ENCODE peak calls at places on chromosomes 11 and 22, in seven cellular contexts. One of them, this sample, is unnamed.

GRCh38 chr11:57597971-57598830 is 716 bp downstream of the SERPING1 start:
- DNase-seq in HCT116: no peak
- DNase-seq in neuronal stem cell: peak; percentile 97
- DNase-seq in SK-N-SH: peak; percentile 90
- DNase-seq in nephron progenitor cell: peak; percentile 91
- DNase-seq in AG09309: no peak
- DNase-seq in fibroblast of lung: peak; percentile 78
- DNase-seq in this sample: no peak

GRCh38 chr11:125505518-125505917 is 9.5 kb upstream of the FEZ1 start:
- DNase-seq in HCT116: no peak
- DNase-seq in neuronal stem cell: no peak
- DNase-seq in SK-N-SH: no peak
- DNase-seq in nephron progenitor cell: no peak
- DNase-seq in AG09309: no peak
- DNase-seq in fibroblast of lung: no peak
- DNase-seq in this sample: no peak

GRCh38 chr22:22576244-22576988 is 17.4 kb upstream of the PRAME start:
- DNase-seq in HCT116: peak; percentile 29
- DNase-seq in neuronal stem cell: peak; percentile 43
- DNase-seq in SK-N-SH: peak; percentile 79
- DNase-seq in nephron progenitor cell: peak; percentile 80
- DNase-seq in AG09309: no peak
- DNase-seq in fibroblast of lung: peak; percentile 43
- DNase-seq in this sample: no peak

GRCh38 chr11:40188848-40189247 is 1270.6 kb downstream of the LRRC4C start:
- DNase-seq in HCT116: no peak
- DNase-seq in neuronal stem cell: no peak
- DNase-seq in SK-N-SH: no peak
- DNase-seq in nephron progenitor cell: no peak
- DNase-seq in AG09309: no peak
- DNase-seq in fibroblast of lung: no peak
- DNase-seq in this sample: no peak

GRCh38 chr11:111764621-111765020 is 1.6 kb downstream of the PPP2R1B start:
- DNase-seq in HCT116: no peak
- DNase-seq in neuronal stem cell: no peak
- DNase-seq in SK-N-SH: no peak
- DNase-seq in nephron progenitor cell: no peak
- DNase-seq in AG09309: peak; percentile 31
- DNase-seq in fibroblast of lung: peak; percentile 40
- DNase-seq in this sample: no peak

GRCh38 chr11:57798905-57799559 is 37.4 kb downstream of the CTNND1 start:
- DNase-seq in HCT116: peak; percentile 94
- DNase-seq in neuronal stem cell: no peak
- DNase-seq in SK-N-SH: no peak
- DNase-seq in nephron progenitor cell: no peak
- DNase-seq in AG09309: peak; percentile 71
- DNase-seq in fibroblast of lung: peak; percentile 51
- DNase-seq in this sample: no peak

GRCh38 chr11:8247312-8247711 is 16.4 kb downstream of the LMO1 start:
- DNase-seq in HCT116: no peak
- DNase-seq in neuronal stem cell: no peak
- DNase-seq in SK-N-SH: no peak
- DNase-seq in nephron progenitor cell: no peak
- DNase-seq in AG09309: no peak
- DNase-seq in fibroblast of lung: no peak
- DNase-seq in this sample: no peak

GRCh38 chr11:36628765-36629199 is 30.7 kb upstream of the RAG2 start:
- DNase-seq in HCT116: no peak
- DNase-seq in neuronal stem cell: no peak
- DNase-seq in SK-N-SH: peak; percentile 58
- DNase-seq in nephron progenitor cell: no peak
- DNase-seq in AG09309: no peak
- DNase-seq in fibroblast of lung: no peak
- DNase-seq in this sample: no peak

GRCh38 chr11:133964356-133964755 is 7.6 kb upstream of the IGSF9B start:
- DNase-seq in HCT116: no peak
- DNase-seq in neuronal stem cell: no peak
- DNase-seq in SK-N-SH: no peak
- DNase-seq in nephron progenitor cell: no peak
- DNase-seq in AG09309: no peak
- DNase-seq in fibroblast of lung: no peak
- DNase-seq in this sample: no peak

GRCh38 chr22:36162127-36163034 is 1.8 kb upstream of the APOL3 start:
- DNase-seq in HCT116: no peak
- DNase-seq in neuronal stem cell: no peak
- DNase-seq in SK-N-SH: no peak
- DNase-seq in nephron progenitor cell: no peak
- DNase-seq in AG09309: no peak
- DNase-seq in fibroblast of lung: no peak
- DNase-seq in this sample: no peak

GRCh38 chr11:116742104-116742503 is 30.7 kb downstream of the BUD13 start:
- DNase-seq in HCT116: no peak
- DNase-seq in neuronal stem cell: no peak
- DNase-seq in SK-N-SH: no peak
- DNase-seq in nephron progenitor cell: no peak
- DNase-seq in AG09309: no peak
- DNase-seq in fibroblast of lung: no peak
- DNase-seq in this sample: no peak

GRCh38 chr22:38176170-38176741 is 5.4 kb downstream of the PLA2G6 start:
- DNase-seq in HCT116: no peak
- DNase-seq in neuronal stem cell: no peak
- DNase-seq in SK-N-SH: no peak
- DNase-seq in nephron progenitor cell: no peak
- DNase-seq in AG09309: peak; percentile 60
- DNase-seq in fibroblast of lung: peak; percentile 75
- DNase-seq in this sample: peak; percentile 91

GRCh38 chr11:59755701-59756495 is 722 bp downstream of the STX3 start:
- DNase-seq in HCT116: peak; percentile 27
- DNase-seq in neuronal stem cell: peak; percentile 51
- DNase-seq in SK-N-SH: peak; percentile 62
- DNase-seq in nephron progenitor cell: peak; percentile 52
- DNase-seq in AG09309: peak; percentile 11
- DNase-seq in fibroblast of lung: peak; percentile 77
- DNase-seq in this sample: peak; percentile 61

GRCh38 chr22:49404020-49404419 is 423.7 kb downstream of the BRD1 start:
- DNase-seq in HCT116: no peak
- DNase-seq in neuronal stem cell: no peak
- DNase-seq in SK-N-SH: no peak
- DNase-seq in nephron progenitor cell: no peak
- DNase-seq in AG09309: no peak
- DNase-seq in fibroblast of lung: no peak
- DNase-seq in this sample: no peak

GRCh38 chr22:19110064-19110458 is 12.2 kb downstream of the DGCR2 start:
- DNase-seq in HCT116: no peak
- DNase-seq in neuronal stem cell: no peak
- DNase-seq in SK-N-SH: no peak
- DNase-seq in nephron progenitor cell: no peak
- DNase-seq in AG09309: no peak
- DNase-seq in fibroblast of lung: no peak
- DNase-seq in this sample: no peak

GRCh38 chr11:13357232-13357631 is 79.6 kb downstream of the BMAL1 start:
- DNase-seq in HCT116: no peak
- DNase-seq in neuronal stem cell: no peak
- DNase-seq in SK-N-SH: no peak
- DNase-seq in nephron progenitor cell: no peak
- DNase-seq in AG09309: no peak
- DNase-seq in fibroblast of lung: no peak
- DNase-seq in this sample: no peak

GRCh38 chr11:76627541-76628082 is 42.9 kb downstream of the LRRC32 start:
- DNase-seq in HCT116: no peak
- DNase-seq in neuronal stem cell: no peak
- DNase-seq in SK-N-SH: no peak
- DNase-seq in nephron progenitor cell: no peak
- DNase-seq in AG09309: no peak
- DNase-seq in fibroblast of lung: no peak
- DNase-seq in this sample: no peak

GRCh38 chr11:8233691-8234424 is 29.8 kb downstream of the LMO1 start:
- DNase-seq in HCT116: no peak
- DNase-seq in neuronal stem cell: no peak
- DNase-seq in SK-N-SH: peak; percentile 78
- DNase-seq in nephron progenitor cell: no peak
- DNase-seq in AG09309: no peak
- DNase-seq in fibroblast of lung: no peak
- DNase-seq in this sample: peak; percentile 53

GRCh38 chr11:12086271-12087074 is 23.9 kb upstream of the MICAL2 start:
- DNase-seq in HCT116: peak; percentile 63
- DNase-seq in neuronal stem cell: no peak
- DNase-seq in SK-N-SH: no peak
- DNase-seq in nephron progenitor cell: no peak
- DNase-seq in AG09309: peak; percentile 95
- DNase-seq in fibroblast of lung: peak; percentile 95
- DNase-seq in this sample: peak; percentile 82

GRCh38 chr22:37329239-37330140 is 47.2 kb downstream of the CYTH4 start:
- DNase-seq in HCT116: no peak
- DNase-seq in neuronal stem cell: no peak
- DNase-seq in SK-N-SH: no peak
- DNase-seq in nephron progenitor cell: no peak
- DNase-seq in AG09309: no peak
- DNase-seq in fibroblast of lung: peak; percentile 50
- DNase-seq in this sample: no peak

GRCh38 chr11:94028436-94028835 is 7.3 kb downstream of the HEPHL1 start:
- DNase-seq in HCT116: no peak
- DNase-seq in neuronal stem cell: no peak
- DNase-seq in SK-N-SH: no peak
- DNase-seq in nephron progenitor cell: no peak
- DNase-seq in AG09309: peak; percentile 52
- DNase-seq in fibroblast of lung: peak; percentile 25
- DNase-seq in this sample: no peak

GRCh38 chr11:74783241-74783871 is 34.7 kb downstream of the RNF169 start:
- DNase-seq in HCT116: peak; percentile 8
- DNase-seq in neuronal stem cell: no peak
- DNase-seq in SK-N-SH: no peak
- DNase-seq in nephron progenitor cell: no peak
- DNase-seq in AG09309: peak; percentile 35
- DNase-seq in fibroblast of lung: peak; percentile 29
- DNase-seq in this sample: no peak

GRCh38 chr11:122723576-122723975 is 68.1 kb downstream of the UBASH3B start:
- DNase-seq in HCT116: no peak
- DNase-seq in neuronal stem cell: no peak
- DNase-seq in SK-N-SH: no peak
- DNase-seq in nephron progenitor cell: no peak
- DNase-seq in AG09309: no peak
- DNase-seq in fibroblast of lung: no peak
- DNase-seq in this sample: no peak

GRCh38 chr11:130806746-130807145 is 109.5 kb downstream of the SNX19 start:
- DNase-seq in HCT116: no peak
- DNase-seq in neuronal stem cell: no peak
- DNase-seq in SK-N-SH: no peak
- DNase-seq in nephron progenitor cell: no peak
- DNase-seq in AG09309: no peak
- DNase-seq in fibroblast of lung: no peak
- DNase-seq in this sample: no peak

GRCh38 chr11:60899021-60899936 is 7.1 kb downstream of the PRPF19 start:
- DNase-seq in HCT116: peak; percentile 51
- DNase-seq in neuronal stem cell: peak; percentile 59
- DNase-seq in SK-N-SH: peak; percentile 69
- DNase-seq in nephron progenitor cell: peak; percentile 48
- DNase-seq in AG09309: no peak
- DNase-seq in fibroblast of lung: peak; percentile 76
- DNase-seq in this sample: no peak

GRCh38 chr11:4606231-4607015 is 1.6 kb downstream of the TRIM68 start:
- DNase-seq in HCT116: no peak
- DNase-seq in neuronal stem cell: no peak
- DNase-seq in SK-N-SH: no peak
- DNase-seq in nephron progenitor cell: no peak
- DNase-seq in AG09309: peak; percentile 11
- DNase-seq in fibroblast of lung: peak; percentile 44
- DNase-seq in this sample: no peak

GRCh38 chr11:20275987-20276660 is 87.4 kb upstream of the HTATIP2 start:
- DNase-seq in HCT116: no peak
- DNase-seq in neuronal stem cell: no peak
- DNase-seq in SK-N-SH: no peak
- DNase-seq in nephron progenitor cell: no peak
- DNase-seq in AG09309: no peak
- DNase-seq in fibroblast of lung: no peak
- DNase-seq in this sample: no peak